ENCODE peak calls at places on chromosome X, in four cellular contexts. Y, H, R and K are unnamed samples.

GRCh38 chrX:149267878-149268813 is 237.0 kb downstream of the IDS start:
- DNase-seq in R (no peak), H (no peak), Y (no peak), K (peak; percentile 24)

GRCh38 chrX:103797691-103798090 is 21.1 kb downstream of the PLP1 start:
- DNase-seq in Y (no peak), H (no peak), R (no peak), K (no peak)

GRCh38 chrX:104310084-104310483 is 55.4 kb upstream of the ESX1 start:
- DNase-seq in Y (no peak), R (no peak), H (no peak), K (no peak)

GRCh38 chrX:7146026-7146702 is 1.3 kb upstream of the STS start:
- DNase-seq in Y (no peak), H (no peak), R (no peak), K (no peak)

GRCh38 chrX:129600981-129601424 is 53.8 kb downstream of the APLN start:
- DNase-seq in H (peak; percentile 4), R (peak; percentile 24), Y (no peak), K (no peak)

GRCh38 chrX:22652596-22652995 is 347.2 kb upstream of the DDX53 start:
- DNase-seq in H (peak; percentile 8), R (no peak), Y (peak; percentile 18), K (no peak)

GRCh38 chrX:1582686-1583437 is 8.5 kb upstream of the AKAP17A start:
- DNase-seq in Y (no peak), H (peak; percentile 63), R (no peak), K (no peak)

GRCh38 chrX:71291381-71291780 is 7.9 kb downstream of the NONO start:
- DNase-seq in Y (no peak), R (no peak), H (no peak), K (no peak)

GRCh38 chrX:123425471-123425870 is 241.4 kb downstream of the GRIA3 start:
- DNase-seq in R (no peak), Y (no peak), H (no peak), K (no peak)

GRCh38 chrX:136450050-136450830 is 37.5 kb upstream of the BRS3 start:
- DNase-seq in Y (no peak), H (no peak), R (no peak), K (no peak)

GRCh38 chrX:118530537-118530936 is 34.9 kb downstream of the DOCK11 start:
- DNase-seq in Y (no peak), H (no peak), R (no peak), K (no peak)

GRCh38 chrX:134244043-134244442 is 7.1 kb downstream of the CCDC160 start:
- DNase-seq in H (no peak), Y (no peak), R (no peak), K (no peak)

GRCh38 chrX:1397441-1397840 is 5.5 kb upstream of the SLC25A6 start:
- DNase-seq in H (no peak), R (no peak), Y (no peak), K (no peak)

GRCh38 chrX:15663439-15663838 is 1.2 kb downstream of the CLTRN start:
- DNase-seq in Y (no peak), R (no peak), H (no peak), K (no peak)

GRCh38 chrX:47687249-47687648 is 28.3 kb upstream of the UXT start:
- DNase-seq in R (no peak), H (no peak), Y (no peak), K (no peak)

GRCh38 chrX:121254336-121254735 is 206.9 kb downstream of the GLUD2 start:
- DNase-seq in R (no peak), H (peak; percentile 5), Y (no peak), K (no peak)

GRCh38 chrX:40368611-40369061 is 212.1 kb upstream of the ATP6AP2 start:
- DNase-seq in H (no peak), R (no peak), Y (no peak), K (no peak)
- TF ChIP-seq NR2C2 in H (no peak), R (no peak), Y (no peak), K (no peak)

GRCh38 chrX:72366746-72367145 is 61.0 kb upstream of the CITED1 start:
- DNase-seq in R (no peak), H (no peak), Y (no peak), K (no peak)
- TF ChIP-seq NR2C2 in R (no peak), H (no peak), Y (no peak), K (no peak)

GRCh38 chrX:4560192-4560591 is 846.7 kb upstream of the PRKX start:
- DNase-seq in R (no peak), H (no peak), Y (no peak), K (no peak)
- TF ChIP-seq NR2C2 in R (no peak), H (no peak), Y (no peak), K (no peak)

GRCh38 chrX:110846071-110846470 is 50.5 kb upstream of the CHRDL1 start:
- DNase-seq in H (no peak), R (no peak), Y (no peak), K (no peak)
- TF ChIP-seq NR2C2 in H (no peak), R (no peak), Y (no peak), K (no peak)